ENCODE peak calls at places on chromosomes 3 and 15, in four cellular contexts. J, R, N and E are unnamed samples.
A peak's percentile ranks its signal among the peaks of the same experiment; 100 is the strongest.

GRCh38 chr15:51077565-51078153 is 17.0 kb downstream of the TNFAIP8L3 start:
- DNase-seq in J (peak; percentile 64), R (peak; percentile 35), N (no peak), E (peak; percentile 48)

GRCh38 chr3:32432711-32433530 is 41.3 kb downstream of the CMTM7 start:
- DNase-seq in J (no peak), R (no peak), N (no peak), E (peak; percentile 50)

GRCh38 chr3:149534671-149535394 is 60.3 kb downstream of the TM4SF4 start:
- DNase-seq in R (no peak), N (no peak), J (peak; percentile 79), E (peak; percentile 79)

GRCh38 chr15:98649996-98650870 is 1.9 kb downstream of the IGF1R start:
- DNase-seq in J (no peak), N (peak; percentile 52), R (no peak), E (peak; percentile 41)

GRCh38 chr3:123432832-123433523 is 15.9 kb downstream of the ADCY5 start:
- DNase-seq in R (no peak), N (no peak), J (no peak), E (no peak)

GRCh38 chr3:24137958-24138875 is 193.1 kb downstream of the NR1D2 start:
- DNase-seq in J (no peak), N (no peak), R (peak; percentile 55), E (no peak)

GRCh38 chr15:80997692-80998091 is 3.0 kb upstream of the TLNRD1 start:
- DNase-seq in J (no peak), N (no peak), R (no peak), E (no peak)

GRCh38 chr15:49075876-49076275 is 29.6 kb upstream of the SECISBP2L start:
- DNase-seq in N (no peak), R (no peak), J (no peak), E (peak; percentile 18)

GRCh38 chr3:169497567-169498257 is 165.8 kb downstream of the MECOM start:
- DNase-seq in R (peak; percentile 91), N (no peak), J (peak; percentile 73), E (peak; percentile 3)

GRCh38 chr3:149020196-149020838 is 29.0 kb downstream of the GYG1 start:
- DNase-seq in J (no peak), N (no peak), R (no peak), E (peak; percentile 30)

GRCh38 chr3:61813656-61814055 is 252.3 kb downstream of the PTPRG start:
- DNase-seq in R (no peak), J (no peak), N (no peak), E (peak; percentile 64)

GRCh38 chr3:177981576-177981975 is 554.7 kb upstream of the KCNMB2 start:
- DNase-seq in N (no peak), J (no peak), R (no peak), E (no peak)

GRCh38 chr15:25248583-25249235 is 190.1 kb downstream of the UBE3A start:
- DNase-seq in N (no peak), J (no peak), R (no peak), E (no peak)

GRCh38 chr3:135419155-135419554 is 546.4 kb upstream of the PPP2R3A start:
- DNase-seq in J (no peak), R (no peak), N (no peak), E (no peak)
- TF ChIP-seq CTCF in J (no peak), R (no peak), N (no peak), E (no peak)

DNA sequence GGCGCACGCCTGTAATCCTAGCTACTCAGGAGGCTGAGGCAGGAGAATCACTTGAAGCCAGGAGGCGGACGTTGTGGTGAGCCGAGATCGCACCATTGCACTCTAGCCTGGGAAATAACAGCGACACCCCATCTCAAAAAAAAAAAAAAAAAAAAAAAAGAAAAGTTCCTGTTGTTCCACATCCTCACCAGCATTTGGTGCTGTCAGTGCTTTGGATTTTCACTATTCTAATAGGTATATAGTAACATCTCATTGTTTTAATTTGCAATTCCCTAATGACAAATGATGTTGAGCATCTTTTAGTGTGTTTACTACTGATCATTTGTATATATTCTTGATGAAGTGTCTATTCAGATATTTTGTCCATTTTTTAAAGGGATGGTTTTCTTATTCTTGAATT is 24.6 kb downstream of the UBR1 start:
- DNase-seq in R (no peak), N (no peak), J (no peak), E (no peak)
- TF ChIP-seq CTCF in R (no peak), N (no peak), J (no peak), E (no peak)

GRCh38 chr15:42366151-42366550 is 6.8 kb downstream of the CAPN3 start:
- DNase-seq in J (no peak), N (no peak), R (no peak), E (no peak)

GRCh38 chr15:42360535-42361112 is 1.3 kb downstream of the CAPN3 start:
- DNase-seq in N (no peak), J (no peak), R (no peak), E (no peak)

GRCh38 chr15:42364529-42364928 is 5.2 kb downstream of the CAPN3 start:
- DNase-seq in J (no peak), N (no peak), R (peak; percentile 29), E (peak; percentile 6)

GRCh38 chr15:42363942-42364341 is 4.6 kb downstream of the CAPN3 start:
- DNase-seq in J (no peak), N (no peak), R (peak; percentile 55), E (no peak)

DNA sequence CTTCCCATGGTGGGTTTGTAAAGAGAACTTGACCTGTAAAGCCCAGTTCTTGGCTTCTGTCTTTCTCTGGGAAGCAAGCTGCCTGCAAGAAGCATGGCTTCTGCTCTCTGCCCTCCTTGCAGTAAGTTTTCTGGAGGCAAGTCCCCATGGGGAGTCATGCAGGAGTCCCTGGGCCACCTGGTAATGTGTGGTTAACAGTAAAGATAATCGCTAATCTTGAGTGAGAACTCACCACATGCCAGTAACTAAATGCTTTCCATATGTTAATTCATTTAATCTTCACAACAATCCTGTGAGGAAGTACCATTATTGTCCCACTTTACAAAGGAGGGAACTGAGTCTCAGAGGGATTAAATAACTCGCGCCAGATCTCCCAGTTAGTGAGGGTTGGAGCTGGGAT is 4.2 kb downstream of the CAPN3 start:
- DNase-seq in N (no peak), J (no peak), R (no peak), E (no peak)
- TF ChIP-seq CTCF in N (no peak), J (no peak), R (no peak), E (no peak)

DNA sequence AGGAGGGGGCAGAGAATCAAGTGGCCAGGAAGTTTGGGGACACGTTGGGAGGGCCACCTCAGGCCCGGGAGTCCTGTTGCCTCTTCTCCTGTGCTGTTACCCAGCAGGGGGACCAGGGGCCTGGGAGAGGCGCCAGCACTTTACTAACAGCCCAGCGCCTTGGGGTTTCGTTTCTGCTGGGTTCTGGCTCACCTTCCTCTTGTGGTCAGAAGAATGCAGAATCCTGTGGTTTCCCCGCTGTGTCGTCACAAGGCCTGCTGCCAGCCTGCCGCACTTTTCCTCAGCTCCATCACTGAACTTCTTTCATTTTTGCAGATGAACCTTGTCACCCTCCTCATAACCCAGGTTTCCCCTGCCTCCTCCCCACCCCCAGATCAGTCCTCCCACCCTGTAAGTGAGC is 67.7 kb downstream of the SLC30A4 start:
- DNase-seq in R (peak; percentile 93), N (no peak), J (peak; percentile 97), E (peak; percentile 93)
- TF ChIP-seq CTCF in R (peak; percentile 24), N (no peak), J (peak; percentile 20), E (peak; percentile 24)

DNA sequence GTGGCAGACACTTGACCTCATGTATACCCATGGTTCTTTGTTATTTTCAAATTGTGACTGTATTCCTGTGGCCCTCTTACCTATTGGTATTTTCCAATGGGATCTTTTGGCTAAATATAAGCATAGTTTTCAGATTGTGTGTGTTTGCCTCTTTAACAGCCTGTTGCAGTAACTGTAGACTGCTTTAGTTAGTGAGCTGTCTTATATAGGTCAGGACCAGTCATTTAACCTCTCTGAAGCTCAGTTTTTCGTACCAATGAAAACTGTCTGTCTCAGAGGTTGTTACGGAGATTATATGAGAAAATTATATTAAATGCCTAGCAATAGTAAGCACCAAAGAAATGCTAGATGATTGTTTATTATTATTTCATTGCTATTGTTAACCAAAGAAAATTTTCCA is 29.3 kb upstream of the CAPN3 start:
- DNase-seq in N (no peak), R (no peak), J (no peak), E (no peak)
- TF ChIP-seq CTCF in N (no peak), R (no peak), J (no peak), E (no peak)